ENCODE peak calls at places on chromosome 20, in nine cellular contexts. F is uterus; E is GM13976; D is activated CD4-positive, alpha-beta T cell treated with anti-CD3 and anti-CD28 coated beads for 24 hours; M is nephron progenitor cell; P is OCI-LY7; A is H9; Z is psoas muscle; N is smooth muscle cell of the brain vasculature. C is an unnamed sample.

GRCh38 chr20:49330701-49331614 is 53.1 kb upstream of the ZNFX1 start:
- DNase-seq in E (no peak), M (no peak), P (no peak), N (no peak), F (no peak), Z (no peak), D (no peak), A (no peak), C (no peak)

GRCh38 chr20:32970973-32971300 is 33.3 kb downstream of the SUN5 start:
- DNase-seq in N (no peak), A (peak), M (no peak), F (no peak), P (no peak), E (no peak), Z (no peak), D (no peak), C (no peak)

GRCh38 chr20:46043556-46043955 is 14.5 kb downstream of the SLC12A5 start:
- DNase-seq in Z (no peak), N (no peak), P (no peak), D (no peak), A (no peak), M (no peak), F (no peak), E (no peak), C (no peak)

GRCh38 chr20:49420811-49421295 is 61.6 kb downstream of the KCNB1 start:
- DNase-seq in Z (peak), A (no peak), P (no peak), M (no peak), D (no peak), N (no peak), F (peak), E (no peak), C (no peak)

GRCh38 chr20:57395111-57395959 is 4.1 kb downstream of the RBM38 start:
- DNase-seq in M (no peak), A (peak), P (no peak), N (no peak), D (no peak), E (no peak), Z (peak), F (peak), C (no peak)

GRCh38 chr20:54276577-54277169 is 68.8 kb downstream of the PFDN4 start:
- DNase-seq in Z (no peak), N (no peak), E (no peak), A (no peak), M (no peak), F (no peak), D (no peak), P (no peak), C (no peak)

GRCh38 chr20:31675828-31676533 is 38.3 kb downstream of the COX4I2 start:
- DNase-seq in E (no peak), P (peak), A (no peak), N (no peak), D (peak), Z (no peak), M (no peak), F (no peak), C (no peak)

GRCh38 chr20:35643045-35643444 is 21.7 kb downstream of the CPNE1 start:
- DNase-seq in A (no peak), E (no peak), D (no peak), F (no peak), N (no peak), M (no peak), Z (no peak), P (no peak), C (no peak)

GRCh38 chr20:11891827-11892521 is 25.7 kb upstream of the BTBD3 start:
- DNase-seq in E (peak), M (peak), D (peak), N (no peak), P (no peak), Z (no peak), A (peak), F (peak), C (peak)

GRCh38 chr20:21615617-21616080 is 89.8 kb upstream of the PAX1 start:
- DNase-seq in N (peak), E (peak), A (peak), M (peak), D (peak), P (peak), Z (peak), F (peak), C (peak)

GRCh38 chr20:13941031-13941430 is 49.4 kb downstream of the SEL1L2 start:
- DNase-seq in A (no peak), D (no peak), E (no peak), F (no peak), P (no peak), M (no peak), N (no peak), Z (no peak), C (no peak)

GRCh38 chr20:3563548-3564177 is 92.8 kb downstream of the ATRN start:
- DNase-seq in N (peak), M (peak), F (no peak), Z (no peak), E (peak), D (no peak), A (no peak), P (peak), C (peak)

GRCh38 chr20:53907968-53908751 is 162.2 kb downstream of the BCAS1 start:
- DNase-seq in A (no peak), N (no peak), F (no peak), Z (no peak), D (no peak), M (no peak), E (no peak), P (peak), C (no peak)

GRCh38 chr20:22619806-22620205 is 35.4 kb upstream of the FOXA2 start:
- DNase-seq in Z (no peak), E (no peak), M (no peak), D (no peak), P (no peak), A (no peak), F (no peak), N (no peak), C (no peak)

GRCh38 chr20:38001173-38001875 is 31.9 kb downstream of the TTI1 start:
- DNase-seq in M (no peak), N (no peak), D (no peak), E (no peak), F (no peak), Z (no peak), A (no peak), P (no peak), C (peak)

GRCh38 chr20:32957451-32957850 is 46.8 kb downstream of the SUN5 start:
- DNase-seq in D (no peak), M (no peak), F (no peak), E (no peak), N (no peak), P (no peak), A (no peak), Z (no peak), C (no peak)

GRCh38 chr20:38724603-38725457 is 544 bp downstream of the SLC32A1 start:
- DNase-seq in F (no peak), P (peak), D (no peak), A (peak), Z (no peak), M (peak), E (peak), N (no peak), C (no peak)

GRCh38 chr20:362271-363254 is 15.7 kb downstream of the NRSN2 start:
- DNase-seq in P (peak), N (no peak), Z (peak), F (peak), D (peak), M (no peak), E (peak), A (peak), C (peak)

GRCh38 chr20:31475472-31476312 is 604 bp downstream of the REM1 start:
- DNase-seq in N (no peak), Z (no peak), P (no peak), A (no peak), E (no peak), D (no peak), F (peak), M (no peak), C (no peak)

GRCh38 chr20:62027698-62028321 is 37.9 kb downstream of the TAF4 start:
- DNase-seq in M (peak), N (no peak), Z (peak), A (no peak), P (no peak), E (no peak), F (no peak), D (no peak), C (no peak)

C was measured in HS-27A.